ENCODE peak calls at places on chromosomes 1 and 21, in seven cellular contexts. E, P, T, U, A, N and F are unnamed samples.

GRCh38 chr1:29412591-29412990 is 176.3 kb downstream of the PTPRU start:
- DNase-seq in N (no peak), T (no peak), A (no peak), U (no peak), E (peak), P (no peak), F (no peak)

GRCh38 chr1:184299076-184299790 is 87.6 kb upstream of the C1orf21 start:
- DNase-seq in N (peak), T (no peak), P (no peak), E (no peak), U (no peak), A (peak), F (no peak)

GRCh38 chr1:198678301-198678836 is 39.5 kb downstream of the PTPRC start:
- DNase-seq in P (no peak), E (no peak), U (no peak), A (no peak), N (no peak), T (no peak), F (no peak)

GRCh38 chr1:201426395-201427310 is 5.1 kb upstream of the TNNI1 start:
- DNase-seq in A (no peak), T (no peak), P (no peak), E (no peak), N (no peak), U (no peak), F (no peak)

GRCh38 chr1:47995306-47996050 is 1.7 kb downstream of the TRABD2B start:
- DNase-seq in N (no peak), U (no peak), P (no peak), T (no peak), A (no peak), E (no peak), F (no peak)

GRCh38 chr1:219066631-219067349 is 106.9 kb upstream of the LYPLAL1 start:
- DNase-seq in P (peak), E (no peak), A (peak), N (peak), U (peak), T (no peak), F (no peak)

GRCh38 chr1:6106321-6106731 is 60.6 kb downstream of the KCNAB2 start:
- DNase-seq in U (no peak), E (peak), N (no peak), T (peak), A (no peak), P (no peak), F (no peak)

GRCh38 chr1:221994274-221994698 is 252.4 kb upstream of the DUSP10 start:
- DNase-seq in N (peak), A (no peak), U (no peak), E (no peak), P (no peak), T (no peak), F (no peak)

GRCh38 chr1:101144868-101145808 is 91.7 kb upstream of the S1PR1 start:
- DNase-seq in A (no peak), T (no peak), N (peak), U (peak), E (no peak), P (no peak), F (no peak)

GRCh38 chr1:40421348-40421693 is 29.0 kb upstream of the ZFP69B start:
- DNase-seq in U (no peak), T (no peak), E (no peak), P (no peak), A (no peak), N (no peak), F (peak)

GRCh38 chr1:41476807-41477361 is 7.6 kb downstream of the EDN2 start:
- DNase-seq in P (no peak), N (no peak), U (no peak), E (peak), A (no peak), T (no peak), F (no peak)

GRCh38 chr1:3067671-3068399 is 1.2 kb upstream of the PRDM16 start:
- DNase-seq in T (peak), P (no peak), A (no peak), U (no peak), N (no peak), E (peak), F (no peak)

GRCh38 chr1:218735436-218735835 is 390.3 kb downstream of the TGFB2 start:
- DNase-seq in A (peak), N (peak), U (no peak), T (no peak), P (no peak), E (no peak), F (no peak)

GRCh38 chr1:167196185-167196584 is 24.5 kb upstream of the POU2F1 start:
- DNase-seq in T (no peak), A (peak), E (no peak), N (no peak), P (no peak), U (no peak), F (no peak)

GRCh38 chr1:43997979-43998378 is 6.6 kb downstream of the CCDC24 start:
- DNase-seq in A (no peak), E (no peak), U (no peak), N (no peak), P (no peak), T (peak), F (no peak)

GRCh38 chr1:43999455-43999854 is 8.1 kb downstream of the CCDC24 start:
- DNase-seq in P (no peak), A (no peak), N (no peak), U (no peak), T (no peak), E (no peak), F (no peak)

GRCh38 chr1:44002165-44002564 is 10.8 kb downstream of the CCDC24 start:
- DNase-seq in T (no peak), A (no peak), N (no peak), U (no peak), E (no peak), P (no peak), F (no peak)

GRCh38 chr1:44000266-44000665 is 8.9 kb downstream of the CCDC24 start:
- DNase-seq in A (no peak), U (no peak), E (no peak), N (no peak), P (no peak), T (no peak), F (no peak)

DNA sequence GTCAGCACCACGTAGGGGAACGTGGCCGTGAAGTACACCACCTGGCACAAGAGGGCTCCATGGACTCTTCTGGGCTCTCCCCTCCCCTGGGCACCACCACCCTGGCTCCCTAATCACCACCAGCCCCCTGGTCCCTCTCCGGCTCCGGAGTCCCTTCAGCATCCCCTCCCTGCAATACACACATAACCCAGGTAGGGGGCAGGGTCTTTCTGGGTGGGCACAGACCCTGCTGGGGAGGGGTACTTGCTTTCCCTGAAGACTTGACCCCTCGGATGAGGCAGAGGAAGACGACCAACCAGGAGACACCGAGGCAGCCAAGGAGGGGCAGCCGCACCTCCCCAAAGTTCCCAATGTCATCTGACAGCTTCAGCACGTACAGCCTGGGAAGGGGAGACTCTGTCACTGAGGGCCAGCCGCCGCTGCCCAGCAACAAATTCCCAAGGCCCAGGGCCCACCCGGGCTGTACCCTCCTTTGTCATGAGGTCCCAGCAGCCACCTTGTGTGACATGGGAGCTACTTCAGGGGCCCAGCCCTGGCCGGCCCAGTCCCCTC is 11.3 kb downstream of the CCDC24 start:
- DNase-seq in U (no peak), N (no peak), A (no peak), T (no peak), P (no peak), E (no peak), F (no peak)
- TF ChIP-seq CTCF in U (no peak), N (no peak), A (peak), T (no peak), P (no peak), E (no peak), F (peak)

GRCh38 chr1:85839459-85839858 is 131.2 kb upstream of the ZNHIT6 start:
- DNase-seq in P (no peak), T (no peak), U (no peak), A (no peak), N (no peak), E (no peak), F (no peak)
- TF ChIP-seq CTCF in P (no peak), T (no peak), U (no peak), A (no peak), N (no peak), E (no peak), F (no peak)

DNA sequence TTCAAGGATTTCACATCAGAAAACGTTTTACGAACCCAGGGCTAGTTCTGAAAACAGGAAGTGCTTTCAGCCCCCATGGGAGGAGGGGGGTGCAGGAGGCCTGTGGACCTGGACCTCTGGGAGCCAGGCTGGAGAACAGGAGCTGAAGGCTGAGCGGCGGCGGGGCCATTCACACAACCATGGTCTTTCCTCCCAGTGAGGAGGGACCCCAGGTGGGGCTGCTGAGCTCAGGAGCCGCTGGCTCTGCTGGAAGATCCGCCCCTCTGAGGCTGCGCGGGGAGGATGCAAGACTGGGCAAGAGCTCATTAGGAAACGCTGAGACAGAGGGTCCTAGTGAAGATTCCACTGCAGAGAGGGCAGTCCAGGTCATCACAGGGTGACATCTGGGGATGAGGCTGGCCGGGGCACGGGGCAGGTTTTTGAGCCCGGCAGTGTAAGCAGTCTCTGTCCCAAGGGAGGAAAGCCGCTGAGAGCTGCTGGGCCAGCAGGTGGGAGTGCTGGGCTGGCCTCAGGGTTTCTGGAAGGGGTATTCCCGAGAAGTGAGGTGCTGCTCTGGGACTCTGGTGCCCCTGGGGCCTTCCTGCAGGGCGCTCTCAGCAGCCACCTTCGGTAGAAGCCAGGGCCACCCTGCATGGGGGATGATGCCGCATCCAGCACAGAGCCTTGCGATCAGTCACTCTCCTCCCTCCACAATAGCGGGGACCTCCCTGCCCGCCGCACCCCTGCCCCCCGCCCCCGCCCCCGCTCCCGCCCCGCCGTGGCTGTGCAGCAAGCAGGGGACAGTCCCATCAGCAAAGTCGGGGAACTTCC is 7.5 kb downstream of the MX2 start:
- DNase-seq in U (peak), A (peak), T (peak), N (no peak), P (no peak), E (no peak), F (peak)
- TF ChIP-seq CTCF in U (peak), A (peak), T (peak), N (no peak), P (peak), E (no peak), F (peak)

GRCh38 chr21:39180429-39181019 is 2.7 kb downstream of the PSMG1 start:
- DNase-seq in U (no peak), E (no peak), T (no peak), N (no peak), P (no peak), A (peak), F (no peak)
- TF ChIP-seq CTCF in U (no peak), E (no peak), T (no peak), N (peak), P (no peak), A (peak), F (peak)

DNA sequence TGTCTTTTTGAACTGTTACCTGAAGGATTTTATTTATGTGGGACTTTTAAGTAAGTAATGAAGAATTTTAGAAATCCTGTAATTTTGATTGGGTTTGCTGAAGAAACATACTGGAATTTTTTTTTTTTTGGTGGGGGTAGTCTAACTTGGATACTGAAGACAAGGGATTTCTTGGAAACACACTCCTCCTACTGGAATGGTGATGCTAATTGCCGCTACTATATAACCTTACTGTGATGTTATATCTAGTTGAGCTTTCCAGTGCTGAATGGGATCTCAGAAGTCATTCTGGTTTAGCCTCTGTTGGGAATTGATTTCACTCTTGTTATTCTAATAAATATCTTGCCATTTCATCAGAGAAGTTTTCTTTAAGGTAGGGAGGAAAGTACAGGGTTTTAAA is 8.4 kb downstream of the PPP2R5A start:
- DNase-seq in A (peak), U (peak), N (peak), T (no peak), P (no peak), E (no peak), F (no peak)
- TF ChIP-seq CTCF in A (peak), U (peak), N (peak), T (peak), P (peak), E (no peak), F (peak)

DNA sequence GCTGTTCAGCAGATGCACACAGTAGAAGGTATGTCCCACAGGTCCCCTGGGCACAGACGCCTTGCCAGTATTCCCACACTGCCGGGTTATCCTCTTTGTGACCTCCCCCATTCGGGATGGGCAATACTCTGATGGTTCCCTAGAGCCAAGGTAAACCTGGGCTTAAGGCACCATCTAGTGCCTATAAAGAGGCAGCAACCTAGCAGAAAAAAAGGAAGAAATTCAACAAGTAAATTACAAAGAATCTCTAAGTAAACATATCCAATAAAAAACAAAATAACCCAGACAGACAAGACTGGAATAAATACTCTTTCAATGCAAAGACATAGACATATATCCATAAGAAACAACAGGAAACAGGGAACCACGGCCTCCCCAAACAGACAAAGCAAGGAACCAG is 39.4 kb downstream of the HSF2BP start:
- DNase-seq in A (no peak), U (no peak), P (no peak), E (no peak), N (no peak), T (no peak), F (no peak)
- TF ChIP-seq CTCF in A (peak), U (peak), P (peak), E (no peak), N (peak), T (no peak), F (peak)

DNA sequence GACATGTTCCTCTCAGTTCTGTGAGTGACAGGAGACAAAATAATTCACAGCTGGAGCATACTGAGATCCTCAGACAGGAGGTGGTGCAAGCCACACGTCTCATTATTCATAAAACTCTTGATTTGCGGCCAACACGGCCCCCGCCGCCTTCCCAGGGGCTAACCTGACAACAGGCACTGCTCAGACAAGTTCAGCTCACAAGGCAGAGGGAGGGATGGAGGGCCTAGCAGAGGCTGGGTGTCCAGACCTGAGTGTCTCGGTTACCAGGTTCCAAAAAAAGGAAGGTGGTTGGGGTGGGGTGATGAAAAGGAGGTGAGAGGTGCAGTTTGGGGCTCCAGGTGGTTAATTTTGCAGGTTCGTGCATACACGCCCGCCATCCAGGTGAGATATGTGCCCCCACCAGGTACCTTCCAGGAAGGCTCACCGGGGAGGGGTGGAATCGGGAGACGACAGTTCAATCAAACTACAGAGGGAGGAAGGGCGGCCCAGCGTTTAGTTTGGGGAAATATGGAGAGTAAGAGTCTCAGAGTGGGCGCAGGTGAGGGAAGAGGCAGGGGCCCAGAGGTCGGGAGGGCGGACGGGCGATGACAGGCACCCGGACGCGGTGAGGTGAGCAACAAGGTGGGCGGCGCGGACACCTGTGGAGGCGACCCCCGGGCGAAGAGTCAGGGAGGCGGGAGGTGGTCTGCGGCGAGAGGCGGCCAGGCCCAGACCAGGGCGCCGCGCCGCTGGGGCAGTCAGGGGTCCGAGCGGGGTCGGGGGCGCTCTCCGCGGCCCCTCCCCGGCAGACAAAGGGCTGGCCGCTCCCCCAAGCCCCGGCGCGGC is 635 bp downstream of the CTNNBIP1 start:
- DNase-seq in U (peak), P (no peak), A (no peak), T (peak), N (no peak), E (peak), F (no peak)
- TF ChIP-seq CTCF in U (no peak), P (no peak), A (no peak), T (no peak), N (no peak), E (no peak), F (no peak)

GRCh38 chr1:225857256-225857655 is 24.9 kb downstream of the TMEM63A start:
- DNase-seq in A (no peak), U (no peak), E (no peak), P (no peak), T (no peak), N (no peak), F (no peak)

GRCh38 chr1:225852413-225853119 is 29.6 kb downstream of the TMEM63A start:
- DNase-seq in N (no peak), T (no peak), U (no peak), A (no peak), E (no peak), P (no peak), F (no peak)

GRCh38 chr1:225853441-225853840 is 28.7 kb downstream of the TMEM63A start:
- DNase-seq in A (no peak), T (no peak), E (no peak), P (no peak), N (no peak), U (no peak), F (no peak)

GRCh38 chr1:225859151-225859550 is 23.0 kb downstream of the TMEM63A start:
- DNase-seq in P (no peak), N (no peak), T (no peak), E (no peak), U (no peak), A (no peak), F (no peak)

DNA sequence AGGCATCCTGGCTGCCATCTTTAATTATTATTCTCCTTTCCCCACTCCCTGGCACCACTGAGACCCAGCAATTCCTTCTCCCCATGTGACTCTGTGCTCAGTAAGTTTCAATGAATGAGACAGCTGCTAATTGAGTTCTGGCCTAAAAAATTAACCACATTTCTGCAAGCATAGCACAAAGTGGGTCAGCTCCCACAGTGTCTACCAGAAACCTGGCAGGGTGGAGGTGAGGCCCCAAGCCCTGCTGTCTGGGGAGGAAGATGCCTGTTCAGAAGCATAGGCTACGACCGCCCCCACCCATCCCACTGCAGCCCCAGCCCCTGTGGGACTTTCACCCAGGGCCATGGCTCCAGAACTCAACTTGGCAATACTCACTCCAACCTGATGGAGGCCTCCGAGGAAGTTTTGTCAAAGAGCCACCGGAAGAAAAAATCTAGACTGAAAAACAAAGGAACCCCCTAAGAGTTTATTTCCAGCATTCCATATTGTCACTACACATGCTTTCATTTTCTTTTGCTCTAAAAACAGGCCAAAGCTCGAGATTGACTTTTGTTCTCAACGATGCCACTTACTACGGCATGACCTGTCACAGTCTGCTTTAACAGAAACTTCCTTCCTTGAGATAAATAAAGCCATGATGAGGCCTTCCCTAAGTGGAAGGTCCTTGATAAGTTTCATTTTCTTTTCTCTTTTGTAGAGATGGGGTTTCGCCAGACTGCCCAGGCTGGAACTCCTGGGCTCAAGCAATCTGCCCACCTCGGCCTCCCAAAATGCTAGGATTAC is 26.5 kb downstream of the TMEM63A start:
- DNase-seq in N (no peak), T (no peak), P (no peak), E (no peak), U (no peak), A (no peak), F (no peak)
- TF ChIP-seq CTCF in N (no peak), T (no peak), P (no peak), E (no peak), U (no peak), A (no peak), F (no peak)

GRCh38 chr1:33500547-33500946 is 28.1 kb downstream of the ZSCAN20 start:
- DNase-seq in P (no peak), T (no peak), A (no peak), E (no peak), N (no peak), U (no peak), F (no peak)
- TF ChIP-seq CTCF in P (peak), T (no peak), A (peak), E (no peak), N (peak), U (no peak), F (no peak)